ENCODE peak calls at places on chromosome 15, in five cellular contexts. O, L, X, C and G are unnamed samples.
A peak's percentile ranks its signal among the peaks of the same experiment; 100 is the strongest.

GRCh38 chr15:45790325-45790943 is 155.6 kb downstream of the SQOR start:
- DNase-seq in O (no peak), L (peak; percentile 37), X (peak; percentile 23), C (peak; percentile 5), G (peak; percentile 13)

GRCh38 chr15:95345867-95346266 is 984.6 kb upstream of the NR2F2 start:
- DNase-seq in O (no peak), L (no peak), X (no peak), C (no peak), G (no peak)

GRCh38 chr15:29853211-29853987 is 31.1 kb upstream of the TJP1 start:
- DNase-seq in O (no peak), L (no peak), X (no peak), C (no peak), G (no peak)

GRCh38 chr15:44307712-44308111 is 19.2 kb downstream of the GOLM2 start:
- DNase-seq in O (no peak), L (no peak), X (no peak), C (no peak), G (no peak)

GRCh38 chr15:38671675-38672141 is 107.1 kb upstream of the RASGRP1 start:
- DNase-seq in O (no peak), L (no peak), X (no peak), C (no peak), G (no peak)

GRCh38 chr15:63212050-63212973 is 22.9 kb downstream of the RAB8B start:
- DNase-seq in O (no peak), L (no peak), X (no peak), C (no peak), G (no peak)

GRCh38 chr15:32656091-32656860 is 14.8 kb downstream of the SCG5 start:
- DNase-seq in O (no peak), L (no peak), X (no peak), C (no peak), G (no peak)

GRCh38 chr15:74833376-74834107 is 7.1 kb downstream of the CPLX3 start:
- DNase-seq in O (no peak), L (no peak), X (no peak), C (no peak), G (no peak)

GRCh38 chr15:99993262-99993661 is 260.0 kb upstream of the LYSMD4 start:
- DNase-seq in O (no peak), L (no peak), X (no peak), C (no peak), G (no peak)

GRCh38 chr15:71659730-71660067 is 150.7 kb upstream of the NR2E3 start:
- DNase-seq in O (no peak), L (no peak), X (no peak), C (no peak), G (no peak)

GRCh38 chr15:44715142-44715796 is 4.0 kb downstream of the B2M start:
- DNase-seq in O (no peak), L (no peak), X (no peak), C (no peak), G (no peak)

GRCh38 chr15:57476533-57476975 is 100.2 kb downstream of the CGNL1 start:
- DNase-seq in O (no peak), L (no peak), X (no peak), C (no peak), G (no peak)

GRCh38 chr15:70152070-70152480 is 54.4 kb upstream of the TLE3 start:
- DNase-seq in O (no peak), L (no peak), X (no peak), C (no peak), G (peak; percentile 56)

GRCh38 chr15:29566914-29567313 is 255.4 kb downstream of the TJP1 start:
- DNase-seq in O (no peak), L (no peak), X (no peak), C (no peak), G (no peak)

GRCh38 chr15:87764461-87765236 is 491.9 kb downstream of the NTRK3 start:
- DNase-seq in O (no peak), L (no peak), X (no peak), C (no peak), G (peak; percentile 21)

GRCh38 chr15:89329329-89330084 is 5.1 kb downstream of the POLG start:
- DNase-seq in O (no peak), L (no peak), X (no peak), C (no peak), G (no peak)